ENCODE peak calls at places on chromosomes 1 and 21, in five cellular contexts. F, Q, L, K and J are unnamed samples.

GRCh38 chr1:185408675-185409270 is 91.7 kb upstream of the IVNS1ABP start:
- DNase-seq in F (no peak), Q (no peak), L (peak), K (no peak), J (no peak)

GRCh38 chr1:3174487-3175247 is 105.7 kb downstream of the PRDM16 start:
- DNase-seq in F (peak), Q (no peak), L (no peak), K (no peak), J (no peak)

GRCh38 chr1:25566730-25567341 is 23.4 kb downstream of the LDLRAP1 start:
- DNase-seq in F (no peak), Q (no peak), L (peak), K (no peak), J (no peak)

GRCh38 chr1:41542196-41542955 is 57.9 kb upstream of the EDN2 start:
- DNase-seq in F (no peak), Q (no peak), L (no peak), K (no peak), J (no peak)

GRCh38 chr1:234114648-234115307 is 210.3 kb downstream of the SLC35F3 start:
- DNase-seq in F (peak), Q (peak), L (peak), K (peak), J (peak)

GRCh38 chr1:161954050-161954449 is 69.6 kb downstream of the OLFML2B start:
- DNase-seq in F (no peak), Q (no peak), L (no peak), K (peak), J (peak)

GRCh38 chr1:54583868-54584267 is 35.8 kb downstream of the ACOT11 start:
- DNase-seq in F (no peak), Q (no peak), L (no peak), K (no peak), J (no peak)

GRCh38 chr1:215957692-215958091 is 390.6 kb downstream of the KCTD3 start:
- DNase-seq in F (no peak), Q (no peak), L (peak), K (no peak), J (no peak)

GRCh38 chr1:244236101-244236500 is 185.0 kb downstream of the ZBTB18 start:
- DNase-seq in F (no peak), Q (no peak), L (peak), K (peak), J (no peak)

GRCh38 chr1:35929730-35930592 is 944 bp upstream of the AGO3 start:
- DNase-seq in F (peak), Q (peak), L (peak), K (no peak), J (peak)

GRCh38 chr1:223244366-223245103 is 101.5 kb upstream of the TLR5 start:
- DNase-seq in F (no peak), Q (no peak), L (peak), K (peak), J (peak)

GRCh38 chr1:4422496-4423289 is 231.7 kb upstream of the AJAP1 start:
- DNase-seq in F (no peak), Q (no peak), L (no peak), K (no peak), J (no peak)

GRCh38 chr1:65422241-65423203 is 2.1 kb downstream of the LEPR start:
- DNase-seq in F (no peak), Q (no peak), L (peak), K (peak), J (peak)

GRCh38 chr1:171248309-171248708 is at the start of gene FMO1:
- DNase-seq in F (no peak), Q (no peak), L (no peak), K (no peak), J (no peak)

GRCh38 chr1:3992103-3992556 is 92.1 kb upstream of the C1orf174 start:
- DNase-seq in F (no peak), Q (no peak), L (peak), K (no peak), J (peak)

GRCh38 chr1:209435654-209436566 is 147.6 kb upstream of the CAMK1G start:
- DNase-seq in F (no peak), Q (peak), L (peak), K (peak), J (peak)

GRCh38 chr21:23960769-23961168 is 1646.5 kb downstream of the MRPL39 start:
- DNase-seq in F (no peak), Q (no peak), L (no peak), K (no peak), J (no peak)

GRCh38 chr1:162118063-162118462 is 48.6 kb downstream of the NOS1AP start:
- DNase-seq in F (no peak), Q (no peak), L (no peak), K (no peak), J (no peak)

GRCh38 chr1:229197225-229197677 is 73.7 kb upstream of the RAB4A start:
- DNase-seq in F (no peak), Q (no peak), L (no peak), K (no peak), J (no peak)

GRCh38 chr1:179805291-179806195 is 62.5 kb downstream of the FAM163A start:
- DNase-seq in F (no peak), Q (no peak), L (no peak), K (no peak), J (no peak)

GRCh38 chr1:246795094-246795671 is 71.0 kb downstream of the SCCPDH start:
- DNase-seq in F (no peak), Q (no peak), L (no peak), K (no peak), J (no peak)

GRCh38 chr1:164801791-164802572 is 243.0 kb downstream of the PBX1 start:
- DNase-seq in F (no peak), Q (no peak), L (no peak), K (peak), J (no peak)

GRCh38 chr1:237863234-237863633 is 27.5 kb downstream of the ZP4 start:
- DNase-seq in F (no peak), Q (no peak), L (no peak), K (no peak), J (no peak)

GRCh38 chr1:231334079-231334666 is 3.5 kb downstream of the EXOC8 start:
- DNase-seq in F (no peak), Q (no peak), L (no peak), K (no peak), J (no peak)

GRCh38 chr1:17561561-17561985 is 22.1 kb downstream of the ARHGEF10L start:
- DNase-seq in F (no peak), Q (no peak), L (no peak), K (no peak), J (no peak)

GRCh38 chr1:156136970-156137483 is 16.4 kb upstream of the SEMA4A start:
- DNase-seq in F (no peak), Q (no peak), L (no peak), K (no peak), J (no peak)

GRCh38 chr1:156135930-156136871 is 17.2 kb upstream of the SEMA4A start:
- DNase-seq in F (no peak), Q (no peak), L (no peak), K (no peak), J (no peak)

GRCh38 chr1:156134716-156135435 is 18.5 kb upstream of the SEMA4A start:
- DNase-seq in F (no peak), Q (no peak), L (no peak), K (no peak), J (no peak)

GRCh38 chr1:156140879-156141707 is 12.3 kb upstream of the SEMA4A start:
- DNase-seq in F (no peak), Q (no peak), L (peak), K (peak), J (no peak)

GRCh38 chr1:156138366-156138969 is 14.9 kb upstream of the SEMA4A start:
- DNase-seq in F (no peak), Q (no peak), L (no peak), K (no peak), J (no peak)
- TF ChIP-seq POLR2A in F (no peak), Q (no peak), L (no peak), K (no peak), J (no peak)

GRCh38 chr21:42495027-42495426 is 997 bp downstream of the RSPH1 start:
- DNase-seq in F (no peak), Q (no peak), L (no peak), K (no peak), J (no peak)

GRCh38 chr21:42496839-42497202 is 797 bp upstream of the RSPH1 start:
- DNase-seq in F (no peak), Q (no peak), L (no peak), K (no peak), J (no peak)

GRCh38 chr21:42498012-42498411 is 2.0 kb upstream of the RSPH1 start:
- DNase-seq in F (no peak), Q (no peak), L (no peak), K (no peak), J (no peak)

GRCh38 chr21:42495765-42496119 is 282 bp downstream of the RSPH1 start:
- DNase-seq in F (no peak), Q (peak), L (peak), K (no peak), J (no peak)

GRCh38 chr21:42496120-42496838 is at the start of gene RSPH1:
- DNase-seq in F (peak), Q (peak), L (peak), K (peak), J (peak)
- TF ChIP-seq POLR2A in F (peak), Q (peak), L (no peak), K (no peak), J (peak)

GRCh38 chr1:181090653-181091126 is 2.2 kb downstream of the IER5 start:
- DNase-seq in F (no peak), Q (no peak), L (no peak), K (peak), J (peak)
- TF ChIP-seq POLR2A in F (no peak), Q (no peak), L (no peak), K (no peak), J (no peak)

DNA sequence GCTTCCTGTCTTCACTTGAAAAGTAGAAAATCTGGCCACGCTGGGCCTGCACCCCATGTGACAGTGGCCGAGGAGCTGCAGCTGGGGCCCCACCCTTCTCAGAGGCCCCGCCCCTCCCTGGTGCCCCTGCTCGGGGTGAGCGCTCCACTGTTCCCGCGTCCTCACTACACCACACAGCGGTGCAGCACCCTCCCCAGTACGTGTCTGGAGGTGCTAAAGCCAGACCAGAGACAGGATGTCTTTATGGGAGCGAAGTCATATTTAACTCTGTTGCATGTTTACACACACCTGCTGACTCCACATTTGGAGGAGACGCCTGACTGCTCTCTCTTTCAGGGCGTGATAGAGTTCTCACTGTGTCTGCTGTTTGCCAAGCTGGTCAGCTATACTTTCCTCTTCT is 48.1 kb downstream of the SLC37A1 start:
- DNase-seq in F (no peak), Q (no peak), L (no peak), K (no peak), J (peak)
- TF ChIP-seq POLR2A in F (no peak), Q (no peak), L (no peak), K (no peak), J (no peak)

GRCh38 chr1:27154469-27154990 is 395 bp downstream of the SLC9A1 start:
- DNase-seq in F (no peak), Q (no peak), L (no peak), K (peak), J (no peak)

GRCh38 chr1:27157194-27157593 is 2.3 kb upstream of the SLC9A1 start:
- DNase-seq in F (no peak), Q (no peak), L (no peak), K (no peak), J (peak)

GRCh38 chr1:27153927-27154358 is 982 bp downstream of the SLC9A1 start:
- DNase-seq in F (no peak), Q (no peak), L (no peak), K (no peak), J (peak)

GRCh38 chr1:27153549-27153886 is 1.4 kb downstream of the SLC9A1 start:
- DNase-seq in F (no peak), Q (no peak), L (no peak), K (no peak), J (no peak)

GRCh38 chr1:27154991-27155781 is at the start of gene SLC9A1:
- DNase-seq in F (peak), Q (peak), L (peak), K (peak), J (peak)
- TF ChIP-seq POLR2A in F (peak), Q (peak), L (peak), K (peak), J (peak)

DNA sequence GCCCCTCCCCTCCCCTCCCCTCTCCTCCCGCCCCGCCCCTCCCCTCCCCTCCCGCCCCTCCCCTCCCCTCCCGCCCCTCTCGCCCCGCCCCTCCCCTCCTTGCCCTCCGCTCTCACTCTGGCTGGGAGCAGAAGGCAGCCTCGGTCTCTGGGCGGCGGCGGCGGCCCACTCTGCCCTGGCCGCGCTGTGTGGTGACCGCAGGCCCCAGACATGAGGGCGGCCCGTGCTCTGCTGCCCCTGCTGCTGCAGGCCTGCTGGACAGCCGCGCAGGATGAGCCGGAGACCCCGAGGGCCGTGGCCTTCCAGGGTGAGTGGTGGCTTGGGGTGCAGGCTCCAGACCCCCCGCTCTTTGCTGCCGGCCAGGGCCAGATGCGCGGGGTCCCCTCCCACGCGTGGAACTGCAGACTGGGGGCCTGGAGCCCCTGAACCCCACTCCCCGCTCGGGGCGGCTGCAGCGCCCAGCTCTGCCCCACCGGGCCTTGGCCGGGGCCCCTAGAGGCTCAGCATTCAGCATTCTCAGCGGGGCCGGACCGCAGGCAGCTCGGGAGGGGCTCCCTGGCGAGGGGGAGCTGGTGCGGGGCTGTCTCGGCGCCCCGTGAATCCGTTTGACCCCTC is at the start of gene COL6A1:
- DNase-seq in F (peak), Q (no peak), L (peak), K (peak), J (peak)
- TF ChIP-seq POLR2A in F (peak), Q (peak), L (peak), K (peak), J (no peak)

DNA sequence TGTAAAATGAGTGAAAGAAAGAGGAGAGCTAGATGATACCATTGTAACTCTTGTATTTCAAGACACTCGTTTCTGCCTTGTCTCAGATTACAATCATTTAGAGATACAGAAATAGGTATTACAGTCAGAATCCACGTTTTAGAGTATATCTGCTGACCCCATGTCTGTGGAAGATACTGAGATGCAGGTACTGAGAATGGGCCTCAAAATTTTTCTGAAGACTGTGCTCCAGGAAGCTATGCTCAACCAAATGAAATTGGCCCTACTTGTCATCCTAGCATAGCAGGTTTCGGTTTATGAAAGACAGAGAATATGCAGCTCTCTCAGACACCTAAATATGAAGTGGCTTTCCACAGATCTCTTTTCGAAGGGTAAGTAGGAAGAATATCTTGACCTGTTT is 6.0 kb upstream of the WARS2 start:
- DNase-seq in F (no peak), Q (no peak), L (no peak), K (no peak), J (no peak)
- TF ChIP-seq POLR2A in F (no peak), Q (no peak), L (no peak), K (no peak), J (no peak)

GRCh38 chr1:50977575-50978143 is 7.6 kb downstream of the CDKN2C start:
- DNase-seq in F (peak), Q (no peak), L (peak), K (peak), J (peak)
- TF ChIP-seq POLR2A in F (no peak), Q (no peak), L (no peak), K (no peak), J (peak)